ENCODE peak calls at places on chromosomes 11 and 22, in ten cellular contexts. One of them, this sample, is unnamed.

GRCh38 chr22:39472570-39473556 is 16.1 kb downstream of the MGAT3 start:
- DNase-seq in GM23338: no peak
- DNase-seq in endothelial cell of umbilical vein: no peak
- DNase-seq in GM12878: no peak
- DNase-seq in GM12892: no peak
- DNase-seq in HepG2: no peak
- DNase-seq in prostate gland: no peak
- DNase-seq in spleen: no peak
- DNase-seq in sigmoid colon: no peak
- DNase-seq in transverse colon: peak; percentile 79
- DNase-seq in this sample: no peak

GRCh38 chr11:106695506-106695905 is 322.8 kb downstream of the GUCY1A2 start:
- DNase-seq in transverse colon: no peak
- DNase-seq in GM23338: no peak
- DNase-seq in GM12892: no peak
- DNase-seq in HepG2: no peak
- DNase-seq in GM12878: no peak
- DNase-seq in spleen: no peak
- DNase-seq in prostate gland: no peak
- DNase-seq in sigmoid colon: no peak
- DNase-seq in endothelial cell of umbilical vein: no peak
- DNase-seq in this sample: no peak

GRCh38 chr11:74446445-74446844 is 20.9 kb downstream of the KCNE3 start:
- DNase-seq in prostate gland: no peak
- DNase-seq in endothelial cell of umbilical vein: no peak
- DNase-seq in GM12878: no peak
- DNase-seq in GM23338: no peak
- DNase-seq in GM12892: no peak
- DNase-seq in sigmoid colon: no peak
- DNase-seq in HepG2: no peak
- DNase-seq in spleen: no peak
- DNase-seq in transverse colon: no peak
- DNase-seq in this sample: no peak

GRCh38 chr22:37486224-37486845 is at the start of gene MFNG:
- DNase-seq in HepG2: peak; percentile 64
- DNase-seq in spleen: peak; percentile 96
- DNase-seq in GM23338: peak; percentile 82
- DNase-seq in GM12878: peak; percentile 26
- DNase-seq in GM12892: peak; percentile 97
- DNase-seq in endothelial cell of umbilical vein: peak; percentile 80
- DNase-seq in transverse colon: peak; percentile 84
- DNase-seq in sigmoid colon: peak; percentile 77
- DNase-seq in prostate gland: peak; percentile 24
- DNase-seq in this sample: peak; percentile 97

GRCh38 chr11:70627219-70627618 is 228.9 kb downstream of the CTTN start:
- DNase-seq in GM12892: no peak
- DNase-seq in HepG2: peak; percentile 50
- DNase-seq in spleen: no peak
- DNase-seq in transverse colon: peak; percentile 65
- DNase-seq in endothelial cell of umbilical vein: no peak
- DNase-seq in sigmoid colon: no peak
- DNase-seq in prostate gland: no peak
- DNase-seq in GM23338: no peak
- DNase-seq in GM12878: no peak
- DNase-seq in this sample: no peak

GRCh38 chr11:3982431-3982830 is 112.2 kb upstream of the RRM1 start:
- DNase-seq in transverse colon: no peak
- DNase-seq in endothelial cell of umbilical vein: no peak
- DNase-seq in spleen: no peak
- DNase-seq in GM23338: no peak
- DNase-seq in prostate gland: no peak
- DNase-seq in GM12892: no peak
- DNase-seq in sigmoid colon: no peak
- DNase-seq in GM12878: no peak
- DNase-seq in HepG2: no peak
- DNase-seq in this sample: no peak

GRCh38 chr11:43578346-43579170 is 102.0 kb upstream of the HSD17B12 start:
- DNase-seq in GM12878: no peak
- DNase-seq in GM23338: peak; percentile 54
- DNase-seq in HepG2: no peak
- DNase-seq in GM12892: no peak
- DNase-seq in sigmoid colon: no peak
- DNase-seq in prostate gland: no peak
- DNase-seq in endothelial cell of umbilical vein: no peak
- DNase-seq in transverse colon: no peak
- DNase-seq in spleen: no peak
- DNase-seq in this sample: no peak

GRCh38 chr11:104275992-104276391 is 112.0 kb upstream of the PDGFD start:
- DNase-seq in prostate gland: peak; percentile 9
- DNase-seq in transverse colon: no peak
- DNase-seq in sigmoid colon: no peak
- DNase-seq in GM12878: no peak
- DNase-seq in GM23338: peak; percentile 31
- DNase-seq in HepG2: no peak
- DNase-seq in endothelial cell of umbilical vein: no peak
- DNase-seq in spleen: no peak
- DNase-seq in GM12892: no peak
- DNase-seq in this sample: no peak

GRCh38 chr11:17692006-17692405 is 27.4 kb upstream of the MYOD1 start:
- DNase-seq in HepG2: no peak
- DNase-seq in GM12878: no peak
- DNase-seq in spleen: no peak
- DNase-seq in GM12892: no peak
- DNase-seq in transverse colon: no peak
- DNase-seq in endothelial cell of umbilical vein: no peak
- DNase-seq in GM23338: no peak
- DNase-seq in prostate gland: no peak
- DNase-seq in sigmoid colon: no peak
- DNase-seq in this sample: no peak

GRCh38 chr11:107733518-107733917 is 21.7 kb upstream of the SLN start:
- DNase-seq in GM12892: no peak
- DNase-seq in HepG2: no peak
- DNase-seq in sigmoid colon: no peak
- DNase-seq in spleen: no peak
- DNase-seq in GM23338: no peak
- DNase-seq in GM12878: peak; percentile 8
- DNase-seq in endothelial cell of umbilical vein: no peak
- DNase-seq in prostate gland: no peak
- DNase-seq in transverse colon: no peak
- DNase-seq in this sample: no peak

GRCh38 chr22:35394810-35395563 is 5.0 kb upstream of the MCM5 start:
- DNase-seq in GM12878: no peak
- DNase-seq in endothelial cell of umbilical vein: no peak
- DNase-seq in prostate gland: no peak
- DNase-seq in GM23338: no peak
- DNase-seq in spleen: no peak
- DNase-seq in transverse colon: no peak
- DNase-seq in sigmoid colon: no peak
- DNase-seq in HepG2: no peak
- DNase-seq in GM12892: no peak
- DNase-seq in this sample: no peak

GRCh38 chr11:134988495-134988894 is 576.5 kb upstream of the B3GAT1 start:
- DNase-seq in endothelial cell of umbilical vein: no peak
- DNase-seq in GM23338: no peak
- DNase-seq in HepG2: no peak
- DNase-seq in spleen: no peak
- DNase-seq in prostate gland: no peak
- DNase-seq in transverse colon: no peak
- DNase-seq in GM12878: no peak
- DNase-seq in GM12892: no peak
- DNase-seq in sigmoid colon: no peak
- DNase-seq in this sample: no peak

GRCh38 chr22:38040953-38041759 is 16.0 kb upstream of the PICK1 start:
- DNase-seq in sigmoid colon: no peak
- DNase-seq in GM12878: no peak
- DNase-seq in endothelial cell of umbilical vein: no peak
- DNase-seq in GM23338: no peak
- DNase-seq in transverse colon: no peak
- DNase-seq in GM12892: no peak
- DNase-seq in spleen: no peak
- DNase-seq in HepG2: no peak
- DNase-seq in prostate gland: no peak
- DNase-seq in this sample: no peak

GRCh38 chr11:62830904-62831519 is 839 bp downstream of the STX5 start:
- DNase-seq in transverse colon: no peak
- DNase-seq in endothelial cell of umbilical vein: no peak
- DNase-seq in sigmoid colon: peak; percentile 70
- DNase-seq in HepG2: peak; percentile 57
- DNase-seq in spleen: peak; percentile 82
- DNase-seq in GM12878: no peak
- DNase-seq in prostate gland: no peak
- DNase-seq in GM23338: peak; percentile 74
- DNase-seq in GM12892: no peak
- DNase-seq in this sample: no peak

GRCh38 chr11:62832346-62833234 is at the start of gene TEX54:
- DNase-seq in transverse colon: peak; percentile 43
- DNase-seq in GM12892: no peak
- DNase-seq in GM23338: no peak
- DNase-seq in HepG2: no peak
- DNase-seq in endothelial cell of umbilical vein: no peak
- DNase-seq in spleen: peak; percentile 85
- DNase-seq in GM12878: no peak
- DNase-seq in prostate gland: peak; percentile 21
- DNase-seq in sigmoid colon: peak; percentile 75
- DNase-seq in this sample: no peak

GRCh38 chr11:62835336-62835735 is 2.7 kb upstream of the TEX54 start:
- DNase-seq in GM12878: no peak
- DNase-seq in GM23338: no peak
- DNase-seq in HepG2: no peak
- DNase-seq in GM12892: no peak
- DNase-seq in sigmoid colon: no peak
- DNase-seq in endothelial cell of umbilical vein: no peak
- DNase-seq in prostate gland: no peak
- DNase-seq in transverse colon: no peak
- DNase-seq in spleen: peak; percentile 45
- DNase-seq in this sample: no peak

DNA sequence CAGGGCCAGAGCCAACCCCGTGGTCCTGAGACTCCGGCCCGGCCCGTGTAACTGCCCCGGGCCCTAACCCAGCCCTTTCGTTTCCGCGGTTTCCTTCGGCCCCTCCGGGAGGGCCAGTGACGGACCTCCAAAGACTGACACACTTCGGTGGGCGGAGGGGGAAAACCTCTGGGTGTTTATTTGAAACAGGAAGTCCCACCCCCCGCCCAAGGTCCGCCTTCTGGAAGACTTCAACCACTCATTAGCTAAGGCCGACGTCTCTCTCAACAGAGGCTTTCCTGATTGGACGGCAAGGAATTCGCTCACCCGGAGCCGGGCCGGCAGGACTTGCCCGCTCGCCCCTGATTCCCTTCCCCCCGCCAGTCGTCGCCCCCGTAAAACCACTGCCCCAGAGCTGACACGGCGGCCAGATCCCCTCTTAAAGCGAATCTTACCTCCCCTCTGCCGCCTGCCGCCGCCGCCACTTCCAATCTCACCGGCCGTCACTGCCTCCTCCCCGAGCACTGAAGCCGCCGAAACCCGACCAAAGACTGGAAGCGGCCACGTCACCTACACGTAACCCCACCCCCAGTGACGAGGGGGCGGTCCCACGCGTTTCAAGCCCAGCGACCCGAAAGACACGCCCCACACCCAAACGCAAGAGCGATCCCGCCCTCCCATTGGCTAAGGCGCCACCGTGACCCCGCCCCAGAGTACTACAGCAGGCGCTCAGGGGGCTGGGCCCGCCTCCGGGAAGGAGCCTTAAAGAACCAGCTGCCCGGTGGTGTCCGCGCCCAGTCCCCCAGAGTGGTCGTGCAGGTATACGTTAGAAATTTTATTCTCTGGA is at the start of gene STX5:
- DNase-seq in GM12878: peak; percentile 93
- DNase-seq in prostate gland: peak; percentile 100
- DNase-seq in transverse colon: peak; percentile 100
- DNase-seq in HepG2: peak; percentile 97
- DNase-seq in GM23338: peak; percentile 100
- DNase-seq in GM12892: peak; percentile 96
- DNase-seq in sigmoid colon: peak; percentile 100
- DNase-seq in spleen: peak; percentile 99
- DNase-seq in endothelial cell of umbilical vein: peak; percentile 99
- DNase-seq in this sample: peak; percentile 94
- TF ChIP-seq POLR2AphosphoS5 in GM12878: peak; percentile 87
- TF ChIP-seq POLR2AphosphoS5 in prostate gland: peak; percentile 96
- TF ChIP-seq POLR2AphosphoS5 in transverse colon: peak; percentile 95
- TF ChIP-seq POLR2AphosphoS5 in HepG2: peak; percentile 81
- TF ChIP-seq POLR2AphosphoS5 in GM23338: peak; percentile 90
- TF ChIP-seq POLR2AphosphoS5 in GM12892: peak; percentile 77
- TF ChIP-seq POLR2AphosphoS5 in sigmoid colon: peak; percentile 97
- TF ChIP-seq POLR2AphosphoS5 in spleen: peak; percentile 94
- TF ChIP-seq POLR2AphosphoS5 in endothelial cell of umbilical vein: peak; percentile 11
- TF ChIP-seq POLR2AphosphoS5 in this sample: no peak

DNA sequence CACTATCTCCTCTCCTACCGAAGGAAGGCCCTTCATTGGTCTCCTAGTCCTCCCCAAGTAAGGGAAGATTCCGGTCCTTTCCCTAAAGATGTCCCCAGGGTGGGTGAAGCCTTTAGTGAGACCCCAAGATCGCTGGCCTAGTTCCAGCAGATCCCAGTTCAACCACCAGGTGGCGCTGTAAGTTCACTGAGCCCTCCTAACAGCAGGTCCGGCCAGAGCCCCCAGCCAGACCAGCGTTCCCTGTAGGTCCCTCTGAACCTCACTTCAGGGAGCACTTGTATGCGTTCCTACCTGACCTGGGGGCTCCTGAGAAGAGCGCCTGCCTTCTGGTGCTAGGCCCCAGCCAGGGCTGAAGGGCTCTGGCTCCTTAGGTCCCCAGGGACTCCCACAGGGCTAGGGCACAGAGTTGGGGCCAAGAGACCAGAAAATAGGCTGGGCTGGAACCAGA is 38.1 kb downstream of the LMO1 start:
- DNase-seq in endothelial cell of umbilical vein: peak; percentile 68
- DNase-seq in sigmoid colon: peak; percentile 83
- DNase-seq in GM12878: no peak
- DNase-seq in HepG2: peak; percentile 39
- DNase-seq in spleen: peak; percentile 89
- DNase-seq in prostate gland: peak; percentile 63
- DNase-seq in GM12892: peak; percentile 83
- DNase-seq in transverse colon: peak; percentile 73
- DNase-seq in GM23338: peak; percentile 92
- DNase-seq in this sample: peak; percentile 88
- TF ChIP-seq POLR2AphosphoS5 in endothelial cell of umbilical vein: no peak
- TF ChIP-seq POLR2AphosphoS5 in sigmoid colon: no peak
- TF ChIP-seq POLR2AphosphoS5 in GM12878: no peak
- TF ChIP-seq POLR2AphosphoS5 in HepG2: no peak
- TF ChIP-seq POLR2AphosphoS5 in spleen: no peak
- TF ChIP-seq POLR2AphosphoS5 in prostate gland: no peak
- TF ChIP-seq POLR2AphosphoS5 in GM12892: no peak
- TF ChIP-seq POLR2AphosphoS5 in transverse colon: no peak
- TF ChIP-seq POLR2AphosphoS5 in GM23338: no peak
- TF ChIP-seq POLR2AphosphoS5 in this sample: no peak

GRCh38 chr22:43295660-43296059 is 47.5 kb downstream of the SCUBE1 start:
- DNase-seq in GM12878: no peak
- DNase-seq in sigmoid colon: no peak
- DNase-seq in prostate gland: no peak
- DNase-seq in GM23338: no peak
- DNase-seq in GM12892: no peak
- DNase-seq in spleen: no peak
- DNase-seq in HepG2: no peak
- DNase-seq in transverse colon: no peak
- DNase-seq in endothelial cell of umbilical vein: no peak
- DNase-seq in this sample: no peak
- TF ChIP-seq POLR2AphosphoS5 in GM12878: no peak
- TF ChIP-seq POLR2AphosphoS5 in sigmoid colon: no peak
- TF ChIP-seq POLR2AphosphoS5 in prostate gland: no peak
- TF ChIP-seq POLR2AphosphoS5 in GM23338: no peak
- TF ChIP-seq POLR2AphosphoS5 in GM12892: no peak
- TF ChIP-seq POLR2AphosphoS5 in spleen: no peak
- TF ChIP-seq POLR2AphosphoS5 in HepG2: no peak
- TF ChIP-seq POLR2AphosphoS5 in transverse colon: no peak
- TF ChIP-seq POLR2AphosphoS5 in endothelial cell of umbilical vein: no peak
- TF ChIP-seq POLR2AphosphoS5 in this sample: no peak

GRCh38 chr11:45347343-45347742 is 61.2 kb upstream of the SYT13 start:
- DNase-seq in spleen: no peak
- DNase-seq in GM23338: no peak
- DNase-seq in transverse colon: no peak
- DNase-seq in HepG2: no peak
- DNase-seq in prostate gland: no peak
- DNase-seq in GM12878: no peak
- DNase-seq in sigmoid colon: no peak
- DNase-seq in GM12892: no peak
- DNase-seq in endothelial cell of umbilical vein: no peak
- DNase-seq in this sample: no peak
- TF ChIP-seq POLR2AphosphoS5 in spleen: no peak
- TF ChIP-seq POLR2AphosphoS5 in GM23338: no peak
- TF ChIP-seq POLR2AphosphoS5 in transverse colon: no peak
- TF ChIP-seq POLR2AphosphoS5 in HepG2: no peak
- TF ChIP-seq POLR2AphosphoS5 in prostate gland: no peak
- TF ChIP-seq POLR2AphosphoS5 in GM12878: no peak
- TF ChIP-seq POLR2AphosphoS5 in sigmoid colon: no peak
- TF ChIP-seq POLR2AphosphoS5 in GM12892: no peak
- TF ChIP-seq POLR2AphosphoS5 in endothelial cell of umbilical vein: no peak
- TF ChIP-seq POLR2AphosphoS5 in this sample: no peak

This sample was measured in GM12891.